ENCODE peak calls at places on chromosomes 4 and X, in ten cellular contexts. I is right atrium auricular region; X is Right ventricle myocardium superior; U is heart right ventricle; O is NCI-H446; C is Caki2; Z is activated T-cell treated with anti-CD3 and anti-CD28 coated beads, Interleukin-2, amount 50 U/mL, for 1 hour; Q is spleen; T is BE2C; G is epithelial cell of proximal tubule. K is an unnamed sample.

GRCh38 chr4:99405433-99406115 is 29.6 kb downstream of the ADH7 start:
- DNase-seq in I (peak), X (peak), U (peak), O (peak), C (peak), Z (peak), Q (no peak), T (peak), G (peak), K (no peak)

GRCh38 chrX:100731441-100732281 is at the start of gene SYTL4:
- DNase-seq in I (no peak), X (peak), U (peak), O (no peak), C (peak), Z (no peak), Q (peak), T (no peak), G (no peak), K (peak)

GRCh38 chrX:69136546-69137331 is 28.5 kb downstream of the PJA1 start:
- DNase-seq in I (no peak), X (peak), U (peak), O (no peak), C (no peak), Z (no peak), Q (peak), T (peak), G (no peak), K (peak)

GRCh38 chr4:145902522-145902921 is 36.1 kb downstream of the ZNF827 start:
- DNase-seq in I (no peak), X (no peak), U (no peak), O (no peak), C (no peak), Z (no peak), Q (no peak), T (no peak), G (no peak), K (no peak)

GRCh38 chr4:70315928-70316327 is 18.9 kb upstream of the CABS1 start:
- DNase-seq in I (no peak), X (no peak), U (no peak), O (no peak), C (no peak), Z (no peak), Q (no peak), T (no peak), G (no peak), K (no peak)

GRCh38 chr4:145034727-145035211 is 63.2 kb downstream of the ANAPC10 start:
- DNase-seq in I (no peak), X (no peak), U (no peak), O (no peak), C (no peak), Z (no peak), Q (no peak), T (no peak), G (no peak), K (no peak)

GRCh38 chr4:154854362-154854761 is 73.3 kb downstream of the RBM46 start:
- DNase-seq in I (no peak), X (no peak), U (no peak), O (no peak), C (no peak), Z (no peak), Q (no peak), T (no peak), G (no peak), K (no peak)

GRCh38 chr4:84596826-84597225 is 13.9 kb downstream of the CDS1 start:
- DNase-seq in I (no peak), X (no peak), U (no peak), O (no peak), C (peak), Z (no peak), Q (no peak), T (no peak), G (no peak), K (no peak)

GRCh38 chr4:142984871-142985585 is 138.9 kb upstream of the INPP4B start:
- DNase-seq in I (no peak), X (no peak), U (no peak), O (no peak), C (peak), Z (no peak), Q (no peak), T (no peak), G (no peak), K (no peak)

GRCh38 chr4:153788419-153789276 is at the start of gene SFRP2:
- DNase-seq in I (no peak), X (peak), U (no peak), O (no peak), C (no peak), Z (no peak), Q (peak), T (no peak), G (no peak), K (peak)

GRCh38 chr4:3266076-3266475 is 17.1 kb downstream of the MSANTD1 start:
- DNase-seq in I (no peak), X (peak), U (no peak), O (no peak), C (no peak), Z (no peak), Q (no peak), T (no peak), G (no peak), K (peak)

GRCh38 chr4:17817027-17817426 is 6.2 kb downstream of the NCAPG start:
- DNase-seq in I (no peak), X (no peak), U (no peak), O (no peak), C (peak), Z (no peak), Q (no peak), T (no peak), G (peak), K (no peak)

GRCh38 chr4:140344111-140344510 is 29.3 kb upstream of the SCOC start:
- DNase-seq in I (no peak), X (no peak), U (no peak), O (no peak), C (no peak), Z (no peak), Q (no peak), T (no peak), G (no peak), K (no peak)

GRCh38 chr4:165378763-165379631 is at the start of gene CPE:
- DNase-seq in I (peak), X (peak), U (peak), O (peak), C (peak), Z (peak), Q (peak), T (peak), G (no peak), K (peak)

GRCh38 chr4:95045429-95045828 is 287.7 kb downstream of the BMPR1B start:
- DNase-seq in I (no peak), X (no peak), U (no peak), O (no peak), C (peak), Z (no peak), Q (no peak), T (no peak), G (no peak), K (no peak)

K was measured in kidney.